ENCODE peak calls at places on chromosomes 6 and 20, in six cellular contexts. One of them, this sample, is unnamed. For H3K36me3, the result is how much of the 10 kb centered on the place peaks cover.

GRCh38 chr6:452301-453067 is 60.9 kb downstream of the IRF4 start:
- DNase-seq in SK-N-SH: no peak
- DNase-seq in prostate gland: no peak
- DNase-seq in tibial artery: no peak
- DNase-seq in ovary: no peak
- DNase-seq in left ventricle myocardium inferior: no peak
- DNase-seq in this sample: no peak

GRCh38 chr20:6651016-6651415 is 116.5 kb upstream of the BMP2 start:
- DNase-seq in left ventricle myocardium inferior: no peak
- DNase-seq in ovary: no peak
- DNase-seq in SK-N-SH: no peak
- DNase-seq in tibial artery: peak
- DNase-seq in prostate gland: no peak
- DNase-seq in this sample: peak

GRCh38 chr20:19605759-19606158 is 152.3 kb upstream of the RIN2 start:
- DNase-seq in ovary: no peak
- DNase-seq in prostate gland: no peak
- DNase-seq in tibial artery: no peak
- DNase-seq in left ventricle myocardium inferior: no peak
- DNase-seq in SK-N-SH: no peak
- DNase-seq in this sample: no peak

GRCh38 chr6:45965787-45966186 is 49.9 kb downstream of the CLIC5 start:
- DNase-seq in ovary: no peak
- DNase-seq in SK-N-SH: no peak
- DNase-seq in prostate gland: no peak
- DNase-seq in left ventricle myocardium inferior: no peak
- DNase-seq in tibial artery: no peak
- DNase-seq in this sample: peak

GRCh38 chr6:126721581-126722145 is 381.7 kb downstream of the CENPW start:
- DNase-seq in prostate gland: no peak
- DNase-seq in ovary: no peak
- DNase-seq in left ventricle myocardium inferior: no peak
- DNase-seq in tibial artery: no peak
- DNase-seq in SK-N-SH: no peak
- DNase-seq in this sample: peak

GRCh38 chr6:16481680-16482079 is 243.3 kb downstream of the GMPR start:
- DNase-seq in left ventricle myocardium inferior: no peak
- DNase-seq in SK-N-SH: no peak
- DNase-seq in ovary: no peak
- DNase-seq in prostate gland: no peak
- DNase-seq in tibial artery: no peak
- DNase-seq in this sample: no peak

GRCh38 chr6:168886306-168886854 is 367.3 kb downstream of the THBS2 start:
- DNase-seq in prostate gland: no peak
- DNase-seq in tibial artery: no peak
- DNase-seq in ovary: peak
- DNase-seq in SK-N-SH: no peak
- DNase-seq in left ventricle myocardium inferior: no peak
- DNase-seq in this sample: no peak

GRCh38 chr6:140124498-140124897 is 750.0 kb upstream of the CITED2 start:
- DNase-seq in tibial artery: no peak
- DNase-seq in prostate gland: no peak
- DNase-seq in left ventricle myocardium inferior: no peak
- DNase-seq in ovary: no peak
- DNase-seq in SK-N-SH: no peak
- DNase-seq in this sample: no peak

GRCh38 chr6:35381132-35381531 is 38.8 kb downstream of the PPARD start:
- DNase-seq in tibial artery: no peak
- DNase-seq in SK-N-SH: no peak
- DNase-seq in left ventricle myocardium inferior: no peak
- DNase-seq in prostate gland: no peak
- DNase-seq in ovary: no peak
- DNase-seq in this sample: no peak

GRCh38 chr6:11766589-11767450 is 11.8 kb downstream of the ADTRP start:
- DNase-seq in prostate gland: no peak
- DNase-seq in ovary: no peak
- DNase-seq in SK-N-SH: no peak
- DNase-seq in left ventricle myocardium inferior: no peak
- DNase-seq in tibial artery: peak
- DNase-seq in this sample: peak

GRCh38 chr20:41935259-41935791 is 317.1 kb upstream of the CHD6 start:
- DNase-seq in ovary: no peak
- DNase-seq in prostate gland: no peak
- DNase-seq in tibial artery: no peak
- DNase-seq in left ventricle myocardium inferior: no peak
- DNase-seq in SK-N-SH: peak
- DNase-seq in this sample: no peak

GRCh38 chr6:132161283-132161682 is 210.1 kb upstream of the CCN2 start:
- DNase-seq in SK-N-SH: no peak
- DNase-seq in tibial artery: no peak
- DNase-seq in ovary: no peak
- DNase-seq in prostate gland: no peak
- DNase-seq in left ventricle myocardium inferior: no peak
- DNase-seq in this sample: peak

GRCh38 chr20:44187054-44187762 is at the start of gene JPH2:
- DNase-seq in tibial artery: peak
- DNase-seq in ovary: peak
- DNase-seq in prostate gland: no peak
- DNase-seq in SK-N-SH: peak
- DNase-seq in left ventricle myocardium inferior: peak
- DNase-seq in this sample: peak

GRCh38 chr6:118522422-118522821 is 25.7 kb upstream of the PLN start:
- DNase-seq in left ventricle myocardium inferior: no peak
- DNase-seq in ovary: no peak
- DNase-seq in prostate gland: no peak
- DNase-seq in tibial artery: no peak
- DNase-seq in SK-N-SH: no peak
- DNase-seq in this sample: no peak

GRCh38 chr6:82143041-82143481 is 104.5 kb downstream of the IBTK start:
- DNase-seq in tibial artery: no peak
- DNase-seq in prostate gland: no peak
- DNase-seq in ovary: no peak
- DNase-seq in SK-N-SH: no peak
- DNase-seq in left ventricle myocardium inferior: no peak
- DNase-seq in this sample: no peak

GRCh38 chr6:11769244-11769643 is 9.4 kb downstream of the ADTRP start:
- DNase-seq in left ventricle myocardium inferior: no peak
- DNase-seq in prostate gland: no peak
- DNase-seq in ovary: no peak
- DNase-seq in SK-N-SH: no peak
- DNase-seq in tibial artery: no peak
- DNase-seq in this sample: peak

GRCh38 chr6:169905041-169905807 is 153.8 kb downstream of the ERMARD start:
- DNase-seq in tibial artery: peak
- DNase-seq in prostate gland: no peak
- DNase-seq in ovary: peak
- DNase-seq in left ventricle myocardium inferior: no peak
- DNase-seq in SK-N-SH: no peak
- DNase-seq in this sample: peak

GRCh38 chr6:138722425-138723371 is 50.9 kb upstream of the CCDC28A start:
- DNase-seq in tibial artery: no peak
- DNase-seq in prostate gland: no peak
- DNase-seq in SK-N-SH: no peak
- DNase-seq in left ventricle myocardium inferior: no peak
- DNase-seq in ovary: no peak
- DNase-seq in this sample: peak
- H3K27ac ChIP-seq in tibial artery: no peak
- H3K27ac ChIP-seq in prostate gland: no peak
- H3K27ac ChIP-seq in SK-N-SH: no peak
- H3K27ac ChIP-seq in left ventricle myocardium inferior: peak
- H3K27ac ChIP-seq in ovary: no peak
- H3K27ac ChIP-seq in this sample: peak

DNA sequence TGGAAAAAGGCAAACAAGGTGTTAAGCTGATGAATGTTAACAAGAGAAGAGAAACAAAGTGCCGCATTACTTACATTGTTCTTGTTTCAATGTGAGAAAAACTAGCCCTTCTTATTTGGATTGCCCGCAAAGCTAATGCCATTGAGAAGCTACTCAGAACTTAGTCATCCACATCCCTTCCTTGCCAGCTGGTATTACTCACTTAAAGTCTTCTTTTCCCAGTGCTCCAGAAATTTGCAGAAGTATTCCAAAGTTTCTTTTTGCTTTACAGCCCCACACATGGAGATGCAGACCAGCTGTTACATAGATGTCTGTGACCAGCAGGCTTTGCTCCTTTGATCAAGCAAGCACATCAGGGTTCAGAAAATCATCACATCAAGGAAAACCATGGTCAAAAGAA is 529.0 kb downstream of the TBC1D32 start:
- DNase-seq in left ventricle myocardium inferior: no peak
- DNase-seq in SK-N-SH: no peak
- DNase-seq in tibial artery: no peak
- DNase-seq in prostate gland: no peak
- DNase-seq in ovary: no peak
- DNase-seq in this sample: no peak
- TF ChIP-seq CTCF in left ventricle myocardium inferior: no peak
- TF ChIP-seq CTCF in SK-N-SH: no peak
- TF ChIP-seq CTCF in tibial artery: no peak
- TF ChIP-seq CTCF in prostate gland: no peak
- TF ChIP-seq CTCF in ovary: no peak
- TF ChIP-seq CTCF in this sample: no peak

DNA sequence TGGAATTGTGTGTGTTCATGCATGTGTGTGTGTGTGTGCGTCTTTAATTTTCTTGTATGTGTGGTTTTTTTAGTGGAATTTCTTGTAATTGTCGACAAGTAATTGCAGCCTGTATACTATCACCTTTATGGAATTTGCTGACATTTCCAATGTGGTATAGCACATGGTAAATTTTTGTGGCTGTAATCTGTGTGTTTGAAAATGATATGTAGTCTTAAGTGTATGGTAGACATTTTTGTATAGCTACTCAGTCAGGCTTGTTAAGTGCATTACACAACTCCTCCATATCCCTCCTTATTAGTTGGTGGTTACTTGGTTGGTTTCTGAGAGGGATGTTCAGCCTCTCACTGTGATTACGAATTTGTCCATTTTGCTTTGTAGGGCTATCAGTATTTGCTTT is 384.5 kb upstream of the HSF2 start:
- DNase-seq in prostate gland: no peak
- DNase-seq in tibial artery: no peak
- DNase-seq in SK-N-SH: no peak
- DNase-seq in left ventricle myocardium inferior: no peak
- DNase-seq in ovary: no peak
- DNase-seq in this sample: no peak
- H3K36me3 ChIP-seq in prostate gland: under half
- H3K36me3 ChIP-seq in tibial artery: under half
- H3K36me3 ChIP-seq in SK-N-SH: under half
- H3K36me3 ChIP-seq in left ventricle myocardium inferior: under half
- H3K36me3 ChIP-seq in ovary: under half
- H3K36me3 ChIP-seq in this sample: under half

GRCh38 chr6:20200761-20201160 is 11.5 kb downstream of the MBOAT1 start:
- DNase-seq in prostate gland: no peak
- DNase-seq in ovary: peak
- DNase-seq in tibial artery: no peak
- DNase-seq in left ventricle myocardium inferior: no peak
- DNase-seq in SK-N-SH: no peak
- DNase-seq in this sample: no peak

GRCh38 chr6:20205722-20206154 is 6.5 kb downstream of the MBOAT1 start:
- DNase-seq in left ventricle myocardium inferior: no peak
- DNase-seq in ovary: peak
- DNase-seq in prostate gland: no peak
- DNase-seq in tibial artery: no peak
- DNase-seq in SK-N-SH: no peak
- DNase-seq in this sample: no peak

GRCh38 chr6:20202070-20202658 is 10.1 kb downstream of the MBOAT1 start:
- DNase-seq in left ventricle myocardium inferior: no peak
- DNase-seq in SK-N-SH: no peak
- DNase-seq in tibial artery: no peak
- DNase-seq in prostate gland: no peak
- DNase-seq in ovary: no peak
- DNase-seq in this sample: no peak

GRCh38 chr6:20202699-20203302 is 9.5 kb downstream of the MBOAT1 start:
- DNase-seq in SK-N-SH: no peak
- DNase-seq in prostate gland: no peak
- DNase-seq in ovary: no peak
- DNase-seq in tibial artery: no peak
- DNase-seq in left ventricle myocardium inferior: no peak
- DNase-seq in this sample: no peak

GRCh38 chr6:20203561-20204528 is 8.4 kb downstream of the MBOAT1 start:
- DNase-seq in SK-N-SH: no peak
- DNase-seq in left ventricle myocardium inferior: no peak
- DNase-seq in tibial artery: no peak
- DNase-seq in prostate gland: no peak
- DNase-seq in ovary: no peak
- DNase-seq in this sample: no peak
- H3K27ac ChIP-seq in SK-N-SH: no peak
- H3K27ac ChIP-seq in left ventricle myocardium inferior: peak
- H3K27ac ChIP-seq in tibial artery: no peak
- H3K27ac ChIP-seq in prostate gland: peak
- H3K27ac ChIP-seq in ovary: no peak
- H3K27ac ChIP-seq in this sample: no peak

GRCh38 chr6:44151348-44152108 is 7.1 kb upstream of the CAPN11 start:
- DNase-seq in left ventricle myocardium inferior: peak
- DNase-seq in ovary: peak
- DNase-seq in prostate gland: peak
- DNase-seq in tibial artery: peak
- DNase-seq in SK-N-SH: peak
- DNase-seq in this sample: peak

GRCh38 chr6:44154067-44154466 is 4.6 kb upstream of the CAPN11 start:
- DNase-seq in SK-N-SH: no peak
- DNase-seq in ovary: no peak
- DNase-seq in tibial artery: no peak
- DNase-seq in prostate gland: no peak
- DNase-seq in left ventricle myocardium inferior: no peak
- DNase-seq in this sample: no peak

GRCh38 chr6:44150317-44150917 is 8.2 kb upstream of the CAPN11 start:
- DNase-seq in left ventricle myocardium inferior: no peak
- DNase-seq in ovary: no peak
- DNase-seq in SK-N-SH: no peak
- DNase-seq in tibial artery: no peak
- DNase-seq in prostate gland: no peak
- DNase-seq in this sample: no peak

GRCh38 chr6:44152533-44152932 is 6.1 kb upstream of the CAPN11 start:
- DNase-seq in ovary: no peak
- DNase-seq in SK-N-SH: no peak
- DNase-seq in prostate gland: no peak
- DNase-seq in tibial artery: no peak
- DNase-seq in left ventricle myocardium inferior: no peak
- DNase-seq in this sample: no peak

DNA sequence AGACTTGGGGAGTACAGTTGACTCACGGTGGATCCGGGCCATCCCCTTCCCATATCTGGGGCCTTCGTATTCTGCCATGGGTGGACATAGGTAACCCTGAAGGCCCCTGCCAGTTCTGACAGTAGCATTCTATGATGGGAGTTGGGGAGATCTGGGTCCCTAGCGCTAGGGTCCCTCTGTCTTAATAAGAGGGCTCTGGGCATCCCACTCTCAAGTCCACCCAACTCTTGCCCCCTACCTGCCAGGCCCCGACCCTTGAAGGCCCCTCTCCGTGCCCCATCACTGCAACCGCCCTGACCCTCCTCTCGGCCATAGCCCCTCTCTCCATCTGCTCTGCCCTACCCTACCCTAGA is 6.5 kb upstream of the CAPN11 start:
- DNase-seq in ovary: no peak
- DNase-seq in tibial artery: no peak
- DNase-seq in SK-N-SH: no peak
- DNase-seq in left ventricle myocardium inferior: no peak
- DNase-seq in prostate gland: no peak
- DNase-seq in this sample: no peak
- TF ChIP-seq CTCF in ovary: peak
- TF ChIP-seq CTCF in tibial artery: no peak
- TF ChIP-seq CTCF in SK-N-SH: no peak
- TF ChIP-seq CTCF in left ventricle myocardium inferior: peak
- TF ChIP-seq CTCF in prostate gland: no peak
- TF ChIP-seq CTCF in this sample: no peak

GRCh38 chr6:33406161-33406560 is 4.7 kb upstream of the PHF1 start:
- DNase-seq in ovary: no peak
- DNase-seq in left ventricle myocardium inferior: no peak
- DNase-seq in SK-N-SH: no peak
- DNase-seq in tibial artery: no peak
- DNase-seq in prostate gland: no peak
- DNase-seq in this sample: no peak
- H3K36me3 ChIP-seq in ovary: under half
- H3K36me3 ChIP-seq in left ventricle myocardium inferior: under half
- H3K36me3 ChIP-seq in SK-N-SH: under half
- H3K36me3 ChIP-seq in tibial artery: under half
- H3K36me3 ChIP-seq in prostate gland: under half
- H3K36me3 ChIP-seq in this sample: under half